ENCODE peak calls at places on chromosomes 12 and 14, in four cellular contexts. C is NCI-H1092, L is pulmonary artery endothelial cell, D is MV-4-11. B is an unnamed sample.

GRCh38 chr12:401235-402126 is at the start of gene CCDC77:
- DNase-seq in C (no peak), L (peak; percentile 73), D (no peak), B (no peak)

GRCh38 chr12:131229426-131230339 is 276.0 kb downstream of the ADGRD1 start:
- DNase-seq in C (no peak), L (no peak), D (no peak), B (no peak)

GRCh38 chr12:122527478-122527944 is 462 bp downstream of the KNTC1 start:
- DNase-seq in C (no peak), L (no peak), D (peak; percentile 33), B (no peak)

GRCh38 chr12:109770861-109771670 is 57.4 kb downstream of the FAM222A start:
- DNase-seq in C (no peak), L (no peak), D (no peak), B (no peak)

GRCh38 chr12:92108651-92109050 is 37.0 kb downstream of the BTG1 start:
- DNase-seq in C (no peak), L (no peak), D (peak; percentile 80), B (peak; percentile 35)

GRCh38 chr12:19273482-19274330 is 144.2 kb downstream of the PLEKHA5 start:
- DNase-seq in C (peak; percentile 43), L (peak; percentile 94), D (peak; percentile 81), B (no peak)

GRCh38 chr12:51421266-51421884 is 3.3 kb upstream of the SLC4A8 start:
- DNase-seq in C (peak; percentile 54), L (peak; percentile 27), D (peak; percentile 57), B (no peak)

GRCh38 chr14:23389396-23389795 is 12.6 kb downstream of the CMTM5 start:
- DNase-seq in C (no peak), L (no peak), D (no peak), B (no peak)

GRCh38 chr14:51395361-51395849 is 155.4 kb downstream of the TMX1 start:
- DNase-seq in C (no peak), L (peak; percentile 87), D (no peak), B (peak; percentile 100)

GRCh38 chr12:39199371-39199770 is 243.5 kb downstream of the KIF21A start:
- DNase-seq in C (no peak), L (peak; percentile 46), D (no peak), B (no peak)

GRCh38 chr12:57280234-57281062 is 29.5 kb upstream of the STAC3 start:
- DNase-seq in C (no peak), L (peak; percentile 59), D (peak; percentile 64), B (no peak)

GRCh38 chr12:129727100-129727499 is 176.7 kb downstream of the TMEM132D start:
- DNase-seq in C (no peak), L (no peak), D (no peak), B (no peak)

GRCh38 chr12:48788852-48789775 is at the start of gene ADCY6:
- DNase-seq in C (peak; percentile 5), L (peak; percentile 41), D (no peak), B (no peak)

GRCh38 chr12:52344111-52344510 is 22.9 kb upstream of the KRT83 start:
- DNase-seq in C (no peak), L (no peak), D (no peak), B (no peak)

GRCh38 chr12:130710733-130711080 is 5.4 kb downstream of the RIMBP2 start:
- DNase-seq in C (no peak), L (no peak), D (no peak), B (no peak)

GRCh38 chr12:127594351-127594970 is 672.5 kb upstream of the TMEM132C start:
- DNase-seq in C (no peak), L (no peak), D (peak; percentile 18), B (no peak)

GRCh38 chr14:87869619-87870583 is 123.1 kb downstream of the GALC start:
- DNase-seq in C (no peak), L (no peak), D (no peak), B (no peak)

GRCh38 chr14:24695265-24696241 is 61.6 kb upstream of the GZMB start:
- DNase-seq in C (no peak), L (no peak), D (peak; percentile 97), B (no peak)

GRCh38 chr12:112023759-112024396 is 10.7 kb downstream of the ERP29 start:
- DNase-seq in C (no peak), L (no peak), D (no peak), B (no peak)

GRCh38 chr14:41154143-41154807 is 452.4 kb upstream of the LRFN5 start:
- DNase-seq in C (no peak), L (no peak), D (no peak), B (no peak)

GRCh38 chr12:79407671-79408622 is 282.8 kb downstream of the PAWR start:
- DNase-seq in C (no peak), L (peak; percentile 75), D (peak; percentile 12), B (no peak)

GRCh38 chr14:30790827-30791226 is 83.5 kb upstream of the COCH start:
- DNase-seq in C (no peak), L (no peak), D (no peak), B (no peak)

GRCh38 chr12:4056910-4057845 is 184.0 kb upstream of the PARP11 start:
- DNase-seq in C (no peak), L (no peak), D (no peak), B (no peak)

GRCh38 chr12:54479421-54479820 is 6.0 kb upstream of the GTSF1 start:
- DNase-seq in C (no peak), L (no peak), D (no peak), B (no peak)

GRCh38 chr12:1494856-1495255 is 99.5 kb downstream of the FBXL14 start:
- DNase-seq in C (no peak), L (no peak), D (no peak), B (no peak)

GRCh38 chr12:109393437-109394345 is 46.0 kb downstream of the MYO1H start:
- DNase-seq in C (peak; percentile 34), L (no peak), D (peak; percentile 29), B (no peak)

GRCh38 chr12:55818140-55818728 is 393 bp downstream of the ORMDL2 start:
- DNase-seq in C (no peak), L (no peak), D (no peak), B (no peak)

GRCh38 chr12:56299308-56299852 is 750 bp downstream of the CS start:
- DNase-seq in C (no peak), L (no peak), D (peak; percentile 18), B (no peak)

GRCh38 chr12:93964936-93965335 is 183.4 kb upstream of the PLXNC1 start:
- DNase-seq in C (no peak), L (no peak), D (no peak), B (no peak)

GRCh38 chr14:26276757-26277156 is 321.1 kb downstream of the NOVA1 start:
- DNase-seq in C (peak; percentile 54), L (no peak), D (no peak), B (peak; percentile 62)

GRCh38 chr14:87992349-87992719 is 648 bp downstream of the GALC start:
- DNase-seq in C (no peak), L (no peak), D (no peak), B (no peak)

GRCh38 chr12:105831372-105831771 is 307.4 kb downstream of the NUAK1 start:
- DNase-seq in C (peak; percentile 17), L (no peak), D (no peak), B (peak; percentile 90)

GRCh38 chr14:58864751-58865519 is 227.2 kb downstream of the DACT1 start:
- DNase-seq in C (no peak), L (no peak), D (no peak), B (peak; percentile 40)

GRCh38 chr14:38775986-38776385 is 327.0 kb downstream of the SEC23A start:
- DNase-seq in C (no peak), L (peak; percentile 4), D (no peak), B (no peak)

GRCh38 chr14:102986810-102987579 is 64.5 kb downstream of the AMN start:
- DNase-seq in C (no peak), L (peak; percentile 29), D (no peak), B (no peak)